ENCODE peak calls at places on chromosomes 6 and 20, in seven cellular contexts. One of them, this sample, is unnamed.
A peak's percentile ranks its signal among the peaks of the same experiment; 100 is the strongest.

GRCh38 chr20:63690898-63691710 is 5.3 kb upstream of the TNFRSF6B start:
- DNase-seq in GM23248: no peak
- DNase-seq in DMS 273 treated with DMSO at 0.1 percent for 48 hours: no peak
- DNase-seq in GM03348: no peak
- DNase-seq in MV-4-11: no peak
- DNase-seq in ureter: no peak
- DNase-seq in neural crest cell: no peak
- DNase-seq in this sample: no peak

GRCh38 chr6:122399055-122399347 is 451 bp upstream of the HSF2 start:
- DNase-seq in GM23248: no peak
- DNase-seq in DMS 273 treated with DMSO at 0.1 percent for 48 hours: no peak
- DNase-seq in GM03348: no peak
- DNase-seq in MV-4-11: no peak
- DNase-seq in ureter: no peak
- DNase-seq in neural crest cell: no peak
- DNase-seq in this sample: no peak

GRCh38 chr6:127618729-127619128 is 41.8 kb downstream of the C6orf58 start:
- DNase-seq in GM23248: peak; percentile 26
- DNase-seq in DMS 273 treated with DMSO at 0.1 percent for 48 hours: no peak
- DNase-seq in GM03348: no peak
- DNase-seq in MV-4-11: no peak
- DNase-seq in ureter: no peak
- DNase-seq in neural crest cell: no peak
- DNase-seq in this sample: no peak

GRCh38 chr6:149985506-149985937 is 21.8 kb downstream of the ULBP1 start:
- DNase-seq in GM23248: peak; percentile 31
- DNase-seq in DMS 273 treated with DMSO at 0.1 percent for 48 hours: no peak
- DNase-seq in GM03348: no peak
- DNase-seq in MV-4-11: no peak
- DNase-seq in ureter: peak; percentile 35
- DNase-seq in neural crest cell: no peak
- DNase-seq in this sample: no peak

GRCh38 chr6:71349395-71349794 is 60.8 kb downstream of the OGFRL1 start:
- DNase-seq in GM23248: peak; percentile 63
- DNase-seq in DMS 273 treated with DMSO at 0.1 percent for 48 hours: peak; percentile 3
- DNase-seq in GM03348: peak; percentile 22
- DNase-seq in MV-4-11: peak; percentile 36
- DNase-seq in ureter: no peak
- DNase-seq in neural crest cell: no peak
- DNase-seq in this sample: no peak

GRCh38 chr6:36769161-36769675 is 70.0 kb downstream of the CPNE5 start:
- DNase-seq in GM23248: peak; percentile 21
- DNase-seq in DMS 273 treated with DMSO at 0.1 percent for 48 hours: no peak
- DNase-seq in GM03348: no peak
- DNase-seq in MV-4-11: no peak
- DNase-seq in ureter: no peak
- DNase-seq in neural crest cell: no peak
- DNase-seq in this sample: no peak

GRCh38 chr20:45269754-45270270 is 15.4 kb upstream of the SLPI start:
- DNase-seq in GM23248: no peak
- DNase-seq in DMS 273 treated with DMSO at 0.1 percent for 48 hours: no peak
- DNase-seq in GM03348: no peak
- DNase-seq in MV-4-11: no peak
- DNase-seq in ureter: no peak
- DNase-seq in neural crest cell: no peak
- DNase-seq in this sample: no peak

GRCh38 chr6:127120787-127121636 is 2.5 kb downstream of the RSPO3 start:
- DNase-seq in GM23248: peak; percentile 91
- DNase-seq in DMS 273 treated with DMSO at 0.1 percent for 48 hours: peak; percentile 16
- DNase-seq in GM03348: peak; percentile 80
- DNase-seq in MV-4-11: no peak
- DNase-seq in ureter: peak; percentile 72
- DNase-seq in neural crest cell: peak; percentile 86
- DNase-seq in this sample: peak; percentile 12

GRCh38 chr6:136607204-136607931 is 57.1 kb upstream of the MAP7 start:
- DNase-seq in GM23248: peak; percentile 26
- DNase-seq in DMS 273 treated with DMSO at 0.1 percent for 48 hours: peak; percentile 17
- DNase-seq in GM03348: no peak
- DNase-seq in MV-4-11: no peak
- DNase-seq in ureter: no peak
- DNase-seq in neural crest cell: no peak
- DNase-seq in this sample: no peak

GRCh38 chr6:132919476-132919875 is 105.1 kb downstream of the RPS12 start:
- DNase-seq in GM23248: peak; percentile 95
- DNase-seq in DMS 273 treated with DMSO at 0.1 percent for 48 hours: no peak
- DNase-seq in GM03348: peak; percentile 42
- DNase-seq in MV-4-11: no peak
- DNase-seq in ureter: peak; percentile 75
- DNase-seq in neural crest cell: no peak
- DNase-seq in this sample: peak; percentile 20

GRCh38 chr6:151962246-151962846 is 154.9 kb downstream of the ESR1 start:
- DNase-seq in GM23248: peak; percentile 7
- DNase-seq in DMS 273 treated with DMSO at 0.1 percent for 48 hours: no peak
- DNase-seq in GM03348: no peak
- DNase-seq in MV-4-11: peak; percentile 70
- DNase-seq in ureter: no peak
- DNase-seq in neural crest cell: no peak
- DNase-seq in this sample: no peak

GRCh38 chr20:24987244-24987643 is 5.3 kb downstream of the APMAP start:
- DNase-seq in GM23248: peak; percentile 11
- DNase-seq in DMS 273 treated with DMSO at 0.1 percent for 48 hours: no peak
- DNase-seq in GM03348: no peak
- DNase-seq in MV-4-11: no peak
- DNase-seq in ureter: no peak
- DNase-seq in neural crest cell: no peak
- DNase-seq in this sample: peak; percentile 46

GRCh38 chr20:38863024-38863851 is 57.7 kb downstream of the PPP1R16B start:
- DNase-seq in GM23248: no peak
- DNase-seq in DMS 273 treated with DMSO at 0.1 percent for 48 hours: no peak
- DNase-seq in GM03348: no peak
- DNase-seq in MV-4-11: peak; percentile 78
- DNase-seq in ureter: no peak
- DNase-seq in neural crest cell: no peak
- DNase-seq in this sample: no peak

GRCh38 chr6:26363882-26364825 is 844 bp upstream of the BTN3A2 start:
- DNase-seq in GM23248: peak; percentile 53
- DNase-seq in DMS 273 treated with DMSO at 0.1 percent for 48 hours: peak; percentile 4
- DNase-seq in GM03348: peak; percentile 8
- DNase-seq in MV-4-11: no peak
- DNase-seq in ureter: no peak
- DNase-seq in neural crest cell: no peak
- DNase-seq in this sample: no peak

GRCh38 chr20:31669876-31670275 is 32.2 kb downstream of the COX4I2 start:
- DNase-seq in GM23248: no peak
- DNase-seq in DMS 273 treated with DMSO at 0.1 percent for 48 hours: no peak
- DNase-seq in GM03348: no peak
- DNase-seq in MV-4-11: no peak
- DNase-seq in ureter: no peak
- DNase-seq in neural crest cell: no peak
- DNase-seq in this sample: no peak

GRCh38 chr20:33015700-33016580 is 8.4 kb downstream of the BPIFB2 start:
- DNase-seq in GM23248: no peak
- DNase-seq in DMS 273 treated with DMSO at 0.1 percent for 48 hours: no peak
- DNase-seq in GM03348: no peak
- DNase-seq in MV-4-11: no peak
- DNase-seq in ureter: no peak
- DNase-seq in neural crest cell: no peak
- DNase-seq in this sample: no peak

GRCh38 chr6:137659871-137660270 is 165.7 kb upstream of the OLIG3 start:
- DNase-seq in GM23248: no peak
- DNase-seq in DMS 273 treated with DMSO at 0.1 percent for 48 hours: no peak
- DNase-seq in GM03348: no peak
- DNase-seq in MV-4-11: no peak
- DNase-seq in ureter: no peak
- DNase-seq in neural crest cell: no peak
- DNase-seq in this sample: no peak

GRCh38 chr20:32820000-32820697 is 395 bp downstream of the MAPRE1 start:
- DNase-seq in GM23248: peak; percentile 83
- DNase-seq in DMS 273 treated with DMSO at 0.1 percent for 48 hours: no peak
- DNase-seq in GM03348: peak; percentile 83
- DNase-seq in MV-4-11: peak; percentile 51
- DNase-seq in ureter: peak; percentile 82
- DNase-seq in neural crest cell: peak; percentile 93
- DNase-seq in this sample: no peak

GRCh38 chr6:84521419-84522001 is 242.9 kb downstream of the TBX18 start:
- DNase-seq in GM23248: no peak
- DNase-seq in DMS 273 treated with DMSO at 0.1 percent for 48 hours: no peak
- DNase-seq in GM03348: no peak
- DNase-seq in MV-4-11: no peak
- DNase-seq in ureter: no peak
- DNase-seq in neural crest cell: no peak
- DNase-seq in this sample: no peak

GRCh38 chr6:163489584-163489983 is 75.1 kb downstream of the QKI start:
- DNase-seq in GM23248: peak; percentile 23
- DNase-seq in DMS 273 treated with DMSO at 0.1 percent for 48 hours: no peak
- DNase-seq in GM03348: no peak
- DNase-seq in MV-4-11: no peak
- DNase-seq in ureter: no peak
- DNase-seq in neural crest cell: no peak
- DNase-seq in this sample: no peak

GRCh38 chr6:4446982-4447381 is 311.6 kb upstream of the ECI2 start:
- DNase-seq in GM23248: peak; percentile 61
- DNase-seq in DMS 273 treated with DMSO at 0.1 percent for 48 hours: no peak
- DNase-seq in GM03348: peak; percentile 40
- DNase-seq in MV-4-11: peak; percentile 11
- DNase-seq in ureter: no peak
- DNase-seq in neural crest cell: no peak
- DNase-seq in this sample: no peak